ENCODE peak calls at places on chromosome 3, in seven cellular contexts. R is heart right ventricle, E is esophagus muscularis mucosa, N is K562, U is uterus, D is lower leg skin, V is neural progenitor cell. T is an unnamed sample.

GRCh38 chr3:184171562-184171961 is 3.1 kb upstream of the AP2M1 start:
- DNase-seq in R (no peak), E (no peak), N (peak; percentile 71), U (no peak), D (no peak), V (no peak), T (no peak)

GRCh38 chr3:197606468-197606867 is 50.7 kb upstream of the BDH1 start:
- DNase-seq in R (no peak), E (no peak), N (no peak), U (no peak), D (no peak), V (no peak), T (no peak)

GRCh38 chr3:180679178-180680096 is at the start of gene CCDC39:
- DNase-seq in R (peak; percentile 41), E (no peak), N (peak; percentile 21), U (peak; percentile 33), D (peak; percentile 15), V (peak; percentile 93), T (peak; percentile 54)

GRCh38 chr3:62876064-62876463 is 848 bp upstream of the CADPS start:
- DNase-seq in R (peak; percentile 49), E (no peak), N (no peak), U (no peak), D (no peak), V (peak; percentile 94), T (peak; percentile 49)

GRCh38 chr3:9831253-9831652 is 12.6 kb downstream of the RPUSD3 start:
- DNase-seq in R (no peak), E (no peak), N (no peak), U (no peak), D (no peak), V (no peak), T (no peak)

GRCh38 chr3:33115024-33115768 is 1.4 kb downstream of the CRTAP start:
- DNase-seq in R (peak; percentile 73), E (no peak), N (peak; percentile 52), U (peak; percentile 91), D (peak; percentile 94), V (peak; percentile 91), T (peak; percentile 78)

GRCh38 chr3:156750874-156751245 is 75.3 kb upstream of the LEKR1 start:
- DNase-seq in R (no peak), E (no peak), N (no peak), U (no peak), D (no peak), V (peak; percentile 27), T (no peak)

GRCh38 chr3:184231671-184232070 is 2.3 kb downstream of the VWA5B2 start:
- DNase-seq in R (no peak), E (no peak), N (no peak), U (no peak), D (no peak), V (no peak), T (no peak)

GRCh38 chr3:135920275-135920674 is 45.3 kb upstream of the PPP2R3A start:
- DNase-seq in R (no peak), E (peak; percentile 55), N (no peak), U (no peak), D (no peak), V (no peak), T (no peak)

GRCh38 chr3:123344175-123344908 is 104.5 kb downstream of the ADCY5 start:
- DNase-seq in R (no peak), E (no peak), N (no peak), U (no peak), D (no peak), V (no peak), T (no peak)

GRCh38 chr3:142725352-142725739 is 1.5 kb downstream of the TRPC1 start:
- DNase-seq in R (no peak), E (no peak), N (no peak), U (no peak), D (no peak), V (no peak), T (no peak)

GRCh38 chr3:167671878-167672427 is 18.2 kb upstream of the WDR49 start:
- DNase-seq in R (no peak), E (no peak), N (no peak), U (no peak), D (no peak), V (no peak), T (no peak)

GRCh38 chr3:150765949-150766720 is 3.2 kb upstream of the SIAH2 start:
- DNase-seq in R (no peak), E (no peak), N (peak; percentile 25), U (no peak), D (no peak), V (peak; percentile 54), T (no peak)

GRCh38 chr3:98817546-98817945 is 54.4 kb downstream of the ST3GAL6 start:
- DNase-seq in R (no peak), E (no peak), N (peak; percentile 49), U (no peak), D (no peak), V (peak; percentile 46), T (no peak)

GRCh38 chr3:113873293-113873692 is 34.7 kb downstream of the GRAMD1C start:
- DNase-seq in R (no peak), E (no peak), N (no peak), U (no peak), D (no peak), V (no peak), T (no peak)

GRCh38 chr3:8776406-8776805 is 7.0 kb upstream of the OXTR start:
- DNase-seq in R (no peak), E (peak; percentile 62), N (no peak), U (no peak), D (no peak), V (no peak), T (no peak)

GRCh38 chr3:95227092-95227491 is 1164.2 kb downstream of the NSUN3 start:
- DNase-seq in R (no peak), E (no peak), N (no peak), U (no peak), D (no peak), V (no peak), T (no peak)

GRCh38 chr3:42116466-42116865 is 25.3 kb downstream of the TRAK1 start:
- DNase-seq in R (no peak), E (no peak), N (no peak), U (no peak), D (no peak), V (no peak), T (no peak)

GRCh38 chr3:69084668-69085542 is at the start of gene ARL6IP5:
- DNase-seq in R (peak; percentile 95), E (peak; percentile 99), N (peak; percentile 53), U (peak; percentile 92), D (peak; percentile 94), V (peak; percentile 93), T (peak; percentile 93)

GRCh38 chr3:69084326-69084667 is 440 bp upstream of the ARL6IP5 start:
- DNase-seq in R (no peak), E (no peak), N (no peak), U (no peak), D (no peak), V (no peak), T (no peak)

GRCh38 chr3:69086133-69086722 is 1.5 kb downstream of the ARL6IP5 start:
- DNase-seq in R (peak; percentile 86), E (peak; percentile 97), N (no peak), U (peak; percentile 91), D (peak; percentile 94), V (peak; percentile 13), T (peak; percentile 96)

GRCh38 chr3:69087030-69087791 is 2.5 kb downstream of the ARL6IP5 start:
- DNase-seq in R (no peak), E (no peak), N (no peak), U (no peak), D (no peak), V (no peak), T (no peak)

GRCh38 chr3:69085543-69086132 is 901 bp downstream of the ARL6IP5 start:
- DNase-seq in R (no peak), E (no peak), N (peak; percentile 31), U (peak; percentile 30), D (no peak), V (peak; percentile 29), T (peak; percentile 64)
- H3K4me3 ChIP-seq in R (peak overlapping the region; percentile 67), E (peak overlapping the region; percentile 86), N (peak overlapping the region; percentile 88), U (peak overlapping the region; percentile 87), D (peak overlapping the region; percentile 97), V (peak overlapping the region; percentile 84), T (peak overlapping the region; percentile 90)

DNA sequence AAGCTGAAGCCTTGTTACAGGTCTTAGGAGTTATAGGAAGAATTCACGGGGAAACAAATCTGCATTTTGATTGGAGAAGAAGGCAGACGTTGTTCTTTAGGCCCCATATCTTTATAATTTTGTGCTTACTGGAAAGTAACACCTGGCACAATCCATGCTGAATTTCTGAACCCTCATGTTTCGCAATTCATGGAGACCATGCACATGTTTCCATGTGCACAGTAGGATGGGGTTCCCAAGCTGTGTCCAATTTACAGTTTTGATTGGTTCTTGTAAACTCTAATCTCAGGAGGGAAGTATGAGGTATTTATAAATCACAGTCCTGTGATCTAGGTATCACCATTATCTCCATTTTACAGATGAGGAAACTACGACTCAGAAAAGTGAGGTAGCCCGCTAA is 7.8 kb upstream of the SCAANT1 start:
- DNase-seq in R (no peak), E (no peak), N (no peak), U (no peak), D (no peak), V (no peak), T (no peak)
- H3K4me3 ChIP-seq in R (no peak overlapping the region), E (no peak overlapping the region), N (no peak overlapping the region), U (no peak overlapping the region), D (no peak overlapping the region), V (no peak overlapping the region), T (no peak overlapping the region)

DNA sequence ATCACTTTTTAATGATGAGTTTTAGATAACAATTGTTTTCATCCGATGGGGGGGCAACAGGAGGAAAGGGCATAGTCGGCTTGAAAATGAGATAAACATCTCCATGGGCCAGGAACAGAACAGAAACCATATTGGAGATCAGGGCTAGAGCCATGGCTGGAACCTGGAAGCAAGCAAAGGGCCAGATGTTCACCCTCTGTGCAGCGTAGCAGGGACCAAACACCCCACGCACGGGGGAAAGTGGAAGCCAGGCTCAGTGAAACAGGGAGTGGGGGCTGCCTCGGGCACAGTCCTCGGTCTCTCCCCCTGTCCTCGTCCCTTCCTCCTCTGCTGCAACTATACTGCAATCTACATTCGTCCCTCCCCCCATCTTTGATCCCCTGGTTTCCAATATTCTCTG is 121.7 kb downstream of the XXYLT1 start:
- DNase-seq in R (no peak), E (no peak), N (no peak), U (no peak), D (no peak), V (no peak), T (no peak)
- H3K4me3 ChIP-seq in R (no peak overlapping the region), E (peak overlapping the region; percentile 7), N (no peak overlapping the region), U (no peak overlapping the region), D (no peak overlapping the region), V (no peak overlapping the region), T (no peak overlapping the region)

GRCh38 chr3:104402902-104403301 is 963.8 kb upstream of the ALCAM start:
- DNase-seq in R (no peak), E (no peak), N (no peak), U (no peak), D (no peak), V (no peak), T (no peak)

GRCh38 chr3:104392327-104392726 is 974.4 kb upstream of the ALCAM start:
- DNase-seq in R (no peak), E (no peak), N (no peak), U (no peak), D (no peak), V (no peak), T (no peak)

GRCh38 chr3:104396974-104397669 is 969.6 kb upstream of the ALCAM start:
- DNase-seq in R (no peak), E (no peak), N (no peak), U (no peak), D (no peak), V (no peak), T (no peak)

DNA sequence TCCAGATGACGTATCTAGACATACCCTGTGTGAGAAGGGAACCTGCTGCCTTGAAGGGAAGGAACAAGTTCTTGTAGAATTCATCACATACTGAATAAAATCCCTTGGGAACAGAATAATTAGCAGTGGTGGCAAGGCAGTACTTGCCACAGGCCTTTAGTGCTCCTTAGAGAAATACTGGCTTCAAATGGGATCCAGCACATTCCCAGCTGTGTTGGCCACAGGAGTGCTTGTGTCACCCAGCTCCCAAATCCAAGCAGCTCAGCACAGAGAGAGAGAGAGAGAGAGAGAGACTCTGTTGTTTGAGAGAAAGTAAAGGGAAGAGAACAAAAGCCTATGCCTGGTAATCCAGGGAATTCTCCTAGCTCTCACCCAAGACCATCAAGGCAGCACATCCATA is 969.0 kb upstream of the ALCAM start:
- DNase-seq in R (no peak), E (no peak), N (no peak), U (no peak), D (no peak), V (no peak), T (no peak)
- H3K4me3 ChIP-seq in R (no peak overlapping the region), E (no peak overlapping the region), N (no peak overlapping the region), U (no peak overlapping the region), D (no peak overlapping the region), V (no peak overlapping the region), T (no peak overlapping the region)